ENCODE peak calls at places on chromosomes 3 and 15, in five cellular contexts. K, R, Z, J and S are unnamed samples.

GRCh38 chr3:12175844-12176453 is 17.2 kb upstream of the TIMP4 start:
- DNase-seq in Z (peak), R (no peak), K (peak), J (peak), S (peak)

GRCh38 chr3:107627962-107628542 is 105.3 kb downstream of the BBX start:
- DNase-seq in R (no peak), J (no peak), K (no peak), Z (no peak), S (no peak)

GRCh38 chr3:196969660-196970546 is 1.3 kb upstream of the PIGZ start:
- DNase-seq in Z (peak), J (no peak), R (peak), K (peak), S (peak)

GRCh38 chr15:57290192-57290591 is 86.1 kb upstream of the CGNL1 start:
- DNase-seq in R (no peak), J (no peak), K (no peak), Z (no peak), S (no peak)

GRCh38 chr3:104909721-104910120 is 457.0 kb upstream of the ALCAM start:
- DNase-seq in J (no peak), Z (no peak), K (no peak), R (no peak), S (no peak)

GRCh38 chr3:133400006-133400515 is at the start of gene BFSP2:
- DNase-seq in J (no peak), K (no peak), Z (no peak), R (no peak), S (no peak)

GRCh38 chr15:60374628-60375081 is 23.1 kb downstream of the ANXA2 start:
- DNase-seq in R (no peak), K (no peak), J (no peak), Z (no peak), S (peak)

GRCh38 chr15:38540516-38540915 is 24.1 kb downstream of the RASGRP1 start:
- DNase-seq in K (no peak), R (no peak), Z (no peak), J (no peak), S (no peak)

GRCh38 chr15:40235201-40235890 is 3.5 kb upstream of the PAK6 start:
- DNase-seq in K (no peak), J (no peak), R (no peak), Z (no peak), S (no peak)

GRCh38 chr3:140170612-140171011 is 235.6 kb downstream of the CLSTN2 start:
- DNase-seq in J (no peak), R (no peak), K (no peak), Z (no peak), S (no peak)

GRCh38 chr3:58530354-58530865 is 6.6 kb downstream of the ACOX2 start:
- DNase-seq in Z (no peak), R (no peak), J (no peak), K (no peak), S (no peak)

GRCh38 chr15:62063851-62064635 is 2.7 kb upstream of the C2CD4A start:
- DNase-seq in J (no peak), R (no peak), Z (no peak), K (no peak), S (no peak)

GRCh38 chr15:78906310-78906608 is 33.6 kb downstream of the MORF4L1 start:
- DNase-seq in K (no peak), R (no peak), Z (no peak), J (no peak), S (peak)

GRCh38 chr3:45043715-45044299 is 17.7 kb downstream of the CLEC3B start:
- DNase-seq in R (no peak), J (no peak), Z (no peak), K (no peak), S (no peak)

GRCh38 chr15:71125831-71126453 is 10.7 kb downstream of the THSD4 start:
- DNase-seq in R (no peak), K (no peak), J (no peak), Z (peak), S (no peak)

GRCh38 chr15:21260966-21261395 is 179.3 kb downstream of the POTEB3 start:
- DNase-seq in R (no peak), J (no peak), K (no peak), Z (no peak), S (peak)

GRCh38 chr3:177174607-177175006 is 22.7 kb downstream of the TBL1XR1 start:
- DNase-seq in R (no peak), K (no peak), Z (no peak), J (no peak), S (no peak)

GRCh38 chr15:59268199-59268979 is 61.7 kb downstream of the LDHAL6B start:
- DNase-seq in J (no peak), R (no peak), K (no peak), Z (no peak), S (no peak)